ENCODE peak calls at places on chromosomes 4 and X, in seven cellular contexts. One of them, this sample, is unnamed.

GRCh38 chr4:87051121-87051713 is 116.4 kb downstream of the AFF1 start:
- DNase-seq in stimulated activated CD4-positive, alpha-beta T cell treated with anti-CD3 and anti-CD28 coated beads, Interleukin-4, amount 100 ng/mL, for 4 hours: no peak
- DNase-seq in brain microvascular endothelial cell: no peak
- DNase-seq in effector memory CD4-positive, alpha-beta T cell: no peak
- DNase-seq in adrenal gland: no peak
- DNase-seq in foreskin melanocyte: no peak
- DNase-seq in CD8-positive, alpha-beta memory T cell: no peak
- DNase-seq in this sample: no peak

GRCh38 chrX:19839770-19840254 is 47.6 kb downstream of the SH3KBP1 start:
- DNase-seq in foreskin melanocyte: no peak
- DNase-seq in adrenal gland: no peak
- DNase-seq in CD8-positive, alpha-beta memory T cell: peak
- DNase-seq in effector memory CD4-positive, alpha-beta T cell: no peak
- DNase-seq in stimulated activated CD4-positive, alpha-beta T cell treated with anti-CD3 and anti-CD28 coated beads, Interleukin-4, amount 100 ng/mL, for 4 hours: no peak
- DNase-seq in brain microvascular endothelial cell: no peak
- DNase-seq in this sample: no peak

GRCh38 chr4:133377286-133377685 is 228.2 kb downstream of the PCDH10 start:
- DNase-seq in foreskin melanocyte: no peak
- DNase-seq in effector memory CD4-positive, alpha-beta T cell: no peak
- DNase-seq in brain microvascular endothelial cell: no peak
- DNase-seq in adrenal gland: no peak
- DNase-seq in CD8-positive, alpha-beta memory T cell: no peak
- DNase-seq in stimulated activated CD4-positive, alpha-beta T cell treated with anti-CD3 and anti-CD28 coated beads, Interleukin-4, amount 100 ng/mL, for 4 hours: no peak
- DNase-seq in this sample: no peak

GRCh38 chr4:32440391-32440790 is 1720.2 kb downstream of the PCDH7 start:
- DNase-seq in brain microvascular endothelial cell: no peak
- DNase-seq in effector memory CD4-positive, alpha-beta T cell: no peak
- DNase-seq in foreskin melanocyte: no peak
- DNase-seq in stimulated activated CD4-positive, alpha-beta T cell treated with anti-CD3 and anti-CD28 coated beads, Interleukin-4, amount 100 ng/mL, for 4 hours: no peak
- DNase-seq in CD8-positive, alpha-beta memory T cell: no peak
- DNase-seq in adrenal gland: no peak
- DNase-seq in this sample: no peak

GRCh38 chrX:72349190-72349589 is 43.5 kb upstream of the CITED1 start:
- DNase-seq in CD8-positive, alpha-beta memory T cell: no peak
- DNase-seq in brain microvascular endothelial cell: no peak
- DNase-seq in stimulated activated CD4-positive, alpha-beta T cell treated with anti-CD3 and anti-CD28 coated beads, Interleukin-4, amount 100 ng/mL, for 4 hours: no peak
- DNase-seq in foreskin melanocyte: no peak
- DNase-seq in adrenal gland: peak
- DNase-seq in effector memory CD4-positive, alpha-beta T cell: no peak
- DNase-seq in this sample: no peak

GRCh38 chrX:41779058-41779564 is 55.1 kb downstream of the GPR82 start:
- DNase-seq in adrenal gland: no peak
- DNase-seq in CD8-positive, alpha-beta memory T cell: no peak
- DNase-seq in stimulated activated CD4-positive, alpha-beta T cell treated with anti-CD3 and anti-CD28 coated beads, Interleukin-4, amount 100 ng/mL, for 4 hours: no peak
- DNase-seq in effector memory CD4-positive, alpha-beta T cell: no peak
- DNase-seq in foreskin melanocyte: no peak
- DNase-seq in brain microvascular endothelial cell: peak
- DNase-seq in this sample: no peak

GRCh38 chrX:20317873-20318272 is 51.2 kb upstream of the RPS6KA3 start:
- DNase-seq in stimulated activated CD4-positive, alpha-beta T cell treated with anti-CD3 and anti-CD28 coated beads, Interleukin-4, amount 100 ng/mL, for 4 hours: no peak
- DNase-seq in foreskin melanocyte: peak
- DNase-seq in CD8-positive, alpha-beta memory T cell: no peak
- DNase-seq in brain microvascular endothelial cell: no peak
- DNase-seq in adrenal gland: no peak
- DNase-seq in effector memory CD4-positive, alpha-beta T cell: no peak
- DNase-seq in this sample: no peak

GRCh38 chrX:431492-432132 is 44.9 kb upstream of the PPP2R3B start:
- DNase-seq in stimulated activated CD4-positive, alpha-beta T cell treated with anti-CD3 and anti-CD28 coated beads, Interleukin-4, amount 100 ng/mL, for 4 hours: no peak
- DNase-seq in CD8-positive, alpha-beta memory T cell: no peak
- DNase-seq in effector memory CD4-positive, alpha-beta T cell: no peak
- DNase-seq in foreskin melanocyte: no peak
- DNase-seq in brain microvascular endothelial cell: no peak
- DNase-seq in adrenal gland: no peak
- DNase-seq in this sample: no peak

GRCh38 chrX:13899607-13900006 is 82.7 kb upstream of the GPM6B start:
- DNase-seq in foreskin melanocyte: no peak
- DNase-seq in effector memory CD4-positive, alpha-beta T cell: no peak
- DNase-seq in CD8-positive, alpha-beta memory T cell: no peak
- DNase-seq in stimulated activated CD4-positive, alpha-beta T cell treated with anti-CD3 and anti-CD28 coated beads, Interleukin-4, amount 100 ng/mL, for 4 hours: no peak
- DNase-seq in adrenal gland: peak
- DNase-seq in brain microvascular endothelial cell: peak
- DNase-seq in this sample: no peak

GRCh38 chr4:37822220-37822619 is 4.3 kb upstream of the PGM2 start:
- DNase-seq in effector memory CD4-positive, alpha-beta T cell: no peak
- DNase-seq in adrenal gland: no peak
- DNase-seq in stimulated activated CD4-positive, alpha-beta T cell treated with anti-CD3 and anti-CD28 coated beads, Interleukin-4, amount 100 ng/mL, for 4 hours: no peak
- DNase-seq in CD8-positive, alpha-beta memory T cell: no peak
- DNase-seq in brain microvascular endothelial cell: no peak
- DNase-seq in foreskin melanocyte: no peak
- DNase-seq in this sample: no peak

GRCh38 chr4:124318292-124318691 is 394.2 kb downstream of the ANKRD50 start:
- DNase-seq in stimulated activated CD4-positive, alpha-beta T cell treated with anti-CD3 and anti-CD28 coated beads, Interleukin-4, amount 100 ng/mL, for 4 hours: no peak
- DNase-seq in adrenal gland: no peak
- DNase-seq in foreskin melanocyte: no peak
- DNase-seq in brain microvascular endothelial cell: no peak
- DNase-seq in CD8-positive, alpha-beta memory T cell: no peak
- DNase-seq in effector memory CD4-positive, alpha-beta T cell: no peak
- DNase-seq in this sample: no peak

GRCh38 chr4:113574636-113575103 is 186.9 kb downstream of the CAMK2D start:
- DNase-seq in brain microvascular endothelial cell: peak
- DNase-seq in effector memory CD4-positive, alpha-beta T cell: no peak
- DNase-seq in CD8-positive, alpha-beta memory T cell: no peak
- DNase-seq in adrenal gland: no peak
- DNase-seq in stimulated activated CD4-positive, alpha-beta T cell treated with anti-CD3 and anti-CD28 coated beads, Interleukin-4, amount 100 ng/mL, for 4 hours: no peak
- DNase-seq in foreskin melanocyte: no peak
- DNase-seq in this sample: no peak

GRCh38 chr4:24321151-24321550 is 263.2 kb downstream of the DHX15 start:
- DNase-seq in adrenal gland: no peak
- DNase-seq in brain microvascular endothelial cell: no peak
- DNase-seq in CD8-positive, alpha-beta memory T cell: no peak
- DNase-seq in effector memory CD4-positive, alpha-beta T cell: no peak
- DNase-seq in foreskin melanocyte: no peak
- DNase-seq in stimulated activated CD4-positive, alpha-beta T cell treated with anti-CD3 and anti-CD28 coated beads, Interleukin-4, amount 100 ng/mL, for 4 hours: no peak
- DNase-seq in this sample: no peak

This sample was measured in germinal center.